ENCODE peak calls at places on chromosomes 7 and 10, in four cellular contexts. One of them, this sample, is unnamed.

GRCh38 chr7:98618786-98619185 is 1.7 kb downstream of the NPTX2 start:
- DNase-seq in IMR-90: no peak
- DNase-seq in PC-3: no peak
- DNase-seq in Peyer's patch: no peak
- DNase-seq in this sample: no peak

GRCh38 chr7:710161-710560 is 16.3 kb upstream of the DNAAF5 start:
- DNase-seq in IMR-90: no peak
- DNase-seq in PC-3: no peak
- DNase-seq in Peyer's patch: no peak
- DNase-seq in this sample: no peak

GRCh38 chr7:151897201-151897711 is 20.3 kb upstream of the PRKAG2 start:
- DNase-seq in Peyer's patch: no peak
- DNase-seq in IMR-90: no peak
- DNase-seq in PC-3: peak; percentile 16
- DNase-seq in this sample: peak; percentile 47

GRCh38 chr10:63766766-63767505 is 245.7 kb downstream of the REEP3 start:
- DNase-seq in IMR-90: peak; percentile 22
- DNase-seq in Peyer's patch: no peak
- DNase-seq in PC-3: no peak
- DNase-seq in this sample: no peak

GRCh38 chr7:138753611-138754010 is 44.2 kb upstream of the TMEM213 start:
- DNase-seq in IMR-90: no peak
- DNase-seq in Peyer's patch: no peak
- DNase-seq in PC-3: no peak
- DNase-seq in this sample: no peak

GRCh38 chr7:151375530-151376217 is 34.1 kb downstream of the NUB1 start:
- DNase-seq in Peyer's patch: no peak
- DNase-seq in PC-3: no peak
- DNase-seq in IMR-90: no peak
- DNase-seq in this sample: no peak

GRCh38 chr7:128260069-128260468 is 19.0 kb downstream of the LEP start:
- DNase-seq in PC-3: no peak
- DNase-seq in IMR-90: no peak
- DNase-seq in Peyer's patch: no peak
- DNase-seq in this sample: no peak

GRCh38 chr7:7231005-7231404 is 48.7 kb downstream of the C1GALT1 start:
- DNase-seq in Peyer's patch: no peak
- DNase-seq in PC-3: no peak
- DNase-seq in IMR-90: no peak
- DNase-seq in this sample: no peak

GRCh38 chr7:46145412-46145811 is 224.3 kb upstream of the IGFBP3 start:
- DNase-seq in Peyer's patch: no peak
- DNase-seq in IMR-90: peak; percentile 99
- DNase-seq in PC-3: peak; percentile 77
- DNase-seq in this sample: no peak

GRCh38 chr7:28749673-28750072 is 208.5 kb downstream of the TRIL start:
- DNase-seq in PC-3: no peak
- DNase-seq in Peyer's patch: no peak
- DNase-seq in IMR-90: peak; percentile 23
- DNase-seq in this sample: no peak

GRCh38 chr10:126500185-126500584 is 111.9 kb upstream of the ADAM12 start:
- DNase-seq in IMR-90: no peak
- DNase-seq in PC-3: no peak
- DNase-seq in Peyer's patch: no peak
- DNase-seq in this sample: no peak

GRCh38 chr7:106367018-106367420 is 82.2 kb upstream of the NAMPT start:
- DNase-seq in Peyer's patch: no peak
- DNase-seq in PC-3: peak; percentile 57
- DNase-seq in IMR-90: peak; percentile 22
- DNase-seq in this sample: no peak

GRCh38 chr10:28532223-28532508 is 752 bp upstream of the WAC start:
- DNase-seq in Peyer's patch: no peak
- DNase-seq in IMR-90: no peak
- DNase-seq in PC-3: peak; percentile 6
- DNase-seq in this sample: no peak

GRCh38 chr7:26480166-26480565 is 188.5 kb downstream of the SNX10 start:
- DNase-seq in PC-3: no peak
- DNase-seq in IMR-90: no peak
- DNase-seq in Peyer's patch: no peak
- DNase-seq in this sample: no peak

GRCh38 chr10:118818621-118819221 is 64.0 kb upstream of the CACUL1 start:
- DNase-seq in PC-3: no peak
- DNase-seq in Peyer's patch: no peak
- DNase-seq in IMR-90: no peak
- DNase-seq in this sample: no peak

GRCh38 chr7:2017914-2018785 is 214.6 kb downstream of the MAD1L1 start:
- DNase-seq in PC-3: no peak
- DNase-seq in Peyer's patch: no peak
- DNase-seq in IMR-90: no peak
- DNase-seq in this sample: peak; percentile 69

GRCh38 chr7:142855756-142856564 is 1.1 kb downstream of the EPHB6 start:
- DNase-seq in IMR-90: no peak
- DNase-seq in Peyer's patch: no peak
- DNase-seq in PC-3: no peak
- DNase-seq in this sample: peak; percentile 89

GRCh38 chr10:47087667-47088066 is 176.4 kb downstream of the PTPN20 start:
- DNase-seq in IMR-90: no peak
- DNase-seq in PC-3: no peak
- DNase-seq in Peyer's patch: no peak
- DNase-seq in this sample: no peak

GRCh38 chr7:136530831-136531230 is 337.6 kb upstream of the CHRM2 start:
- DNase-seq in Peyer's patch: no peak
- DNase-seq in PC-3: no peak
- DNase-seq in IMR-90: no peak
- DNase-seq in this sample: no peak

GRCh38 chr10:13614530-13615332 is 28.0 kb downstream of the PRPF18 start:
- DNase-seq in IMR-90: peak; percentile 78
- DNase-seq in PC-3: peak; percentile 39
- DNase-seq in Peyer's patch: no peak
- DNase-seq in this sample: no peak

GRCh38 chr10:101848894-101849351 is 5.3 kb upstream of the KCNIP2 start:
- DNase-seq in Peyer's patch: no peak
- DNase-seq in PC-3: no peak
- DNase-seq in IMR-90: no peak
- DNase-seq in this sample: no peak

GRCh38 chr7:91168766-91169518 is 95.3 kb upstream of the FZD1 start:
- DNase-seq in IMR-90: peak; percentile 68
- DNase-seq in PC-3: no peak
- DNase-seq in Peyer's patch: no peak
- DNase-seq in this sample: no peak

GRCh38 chr7:26645126-26645525 is 219.3 kb downstream of the SKAP2 start:
- DNase-seq in PC-3: no peak
- DNase-seq in IMR-90: no peak
- DNase-seq in Peyer's patch: no peak
- DNase-seq in this sample: no peak

DNA sequence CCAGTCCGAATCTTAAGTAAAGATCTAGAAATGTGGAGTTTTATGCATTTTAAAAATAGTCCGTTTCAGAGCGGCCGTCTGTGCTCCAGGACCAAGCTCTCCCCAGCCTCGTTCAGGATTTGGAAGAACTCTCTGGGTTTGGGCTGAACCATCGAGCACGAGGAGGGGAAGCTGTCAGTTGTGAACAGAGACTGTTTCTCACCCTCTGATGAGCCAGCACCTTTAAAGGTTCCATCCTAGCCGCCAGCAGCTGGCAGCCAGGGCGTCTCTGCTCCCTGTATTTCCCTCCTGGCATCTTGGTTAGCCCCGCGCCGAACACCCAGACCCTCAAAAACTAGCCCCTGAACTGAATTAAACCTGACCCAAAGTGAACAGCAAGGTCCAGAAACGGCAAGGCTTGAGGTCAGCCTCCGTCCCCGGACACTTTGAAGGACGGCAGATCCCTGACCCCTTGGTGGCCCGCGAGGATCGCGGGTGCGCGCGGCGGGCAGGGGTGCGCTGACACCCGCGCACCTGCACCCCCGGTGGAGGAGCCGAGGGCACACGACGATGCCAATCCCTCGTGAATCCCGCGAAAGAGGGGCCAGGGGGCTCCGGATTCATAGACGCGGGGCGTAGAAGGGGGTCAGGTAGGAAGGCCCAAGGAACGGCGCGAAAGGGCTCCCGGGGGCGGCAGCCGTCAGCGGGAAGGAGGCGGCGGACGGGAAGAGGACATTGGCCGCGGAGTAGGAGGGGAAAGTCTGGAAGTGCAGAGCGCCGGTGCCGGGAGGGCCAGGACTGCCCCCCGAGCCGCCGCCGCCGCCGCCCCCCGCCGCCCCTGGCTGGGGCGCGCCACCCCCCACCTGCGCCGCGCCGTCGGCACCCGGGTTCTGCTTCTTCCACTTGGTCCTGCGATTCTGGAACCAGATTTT is 2.8 kb downstream of the NKX1-2 start:
- DNase-seq in IMR-90: no peak
- DNase-seq in Peyer's patch: no peak
- DNase-seq in PC-3: no peak
- DNase-seq in this sample: no peak
- H3K4me3 ChIP-seq in IMR-90: no peak overlapping the region
- H3K4me3 ChIP-seq in Peyer's patch: peak overlapping the region; percentile 50
- H3K4me3 ChIP-seq in PC-3: no peak overlapping the region
- H3K4me3 ChIP-seq in this sample: peak overlapping the region; percentile 47

GRCh38 chr10:110358278-110358677 is 53.6 kb upstream of the SMNDC1 start:
- DNase-seq in Peyer's patch: no peak
- DNase-seq in PC-3: no peak
- DNase-seq in IMR-90: no peak
- DNase-seq in this sample: no peak

GRCh38 chr10:110357871-110358270 is 53.2 kb upstream of the SMNDC1 start:
- DNase-seq in IMR-90: no peak
- DNase-seq in Peyer's patch: no peak
- DNase-seq in PC-3: no peak
- DNase-seq in this sample: no peak

GRCh38 chr10:110357252-110357780 is 52.6 kb upstream of the SMNDC1 start:
- DNase-seq in IMR-90: peak; percentile 99
- DNase-seq in PC-3: peak; percentile 61
- DNase-seq in Peyer's patch: peak; percentile 59
- DNase-seq in this sample: no peak

GRCh38 chr10:110360857-110361474 is 56.2 kb upstream of the SMNDC1 start:
- DNase-seq in IMR-90: no peak
- DNase-seq in PC-3: peak; percentile 19
- DNase-seq in Peyer's patch: no peak
- DNase-seq in this sample: no peak

DNA sequence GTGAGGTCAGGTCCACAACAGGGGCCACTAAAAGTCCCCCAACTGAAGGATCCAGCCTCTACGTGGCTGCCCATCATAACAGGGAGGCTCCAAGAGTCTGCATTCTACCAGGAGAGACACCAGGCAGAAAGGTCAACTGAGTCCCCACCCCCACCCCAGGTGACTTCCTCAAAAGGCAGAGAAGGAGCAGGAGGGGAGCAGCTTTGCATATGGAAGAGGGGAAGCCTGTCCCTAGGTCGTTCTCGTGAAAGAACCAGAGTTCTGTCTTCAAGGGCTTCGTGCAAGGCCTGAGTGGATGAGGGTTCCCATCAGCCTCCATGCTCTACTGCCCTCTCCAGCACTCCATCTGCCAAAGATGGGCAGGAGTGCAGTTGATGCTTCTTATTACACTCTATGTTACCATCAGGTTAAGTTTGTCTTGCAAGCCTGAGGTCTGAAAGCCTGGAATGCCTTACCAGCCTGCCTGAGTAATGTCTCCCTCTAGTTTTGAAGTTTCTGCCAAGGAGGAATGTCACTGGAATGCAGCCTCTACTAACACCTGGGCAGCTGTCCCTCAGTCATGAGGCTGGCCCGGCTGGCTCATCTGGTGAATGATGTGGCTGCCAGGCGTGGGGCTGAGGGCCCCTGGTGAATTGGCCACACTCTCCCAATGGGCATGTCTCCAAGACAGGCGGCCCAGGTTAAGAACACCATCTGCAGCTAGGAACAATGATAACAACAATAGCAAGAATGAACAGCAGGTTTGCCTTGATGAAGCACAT is 54.3 kb upstream of the SMNDC1 start:
- DNase-seq in PC-3: peak; percentile 81
- DNase-seq in Peyer's patch: peak; percentile 46
- DNase-seq in IMR-90: no peak
- DNase-seq in this sample: no peak
- H3K27ac ChIP-seq in PC-3: peak overlapping the region; percentile 95
- H3K27ac ChIP-seq in Peyer's patch: no peak overlapping the region
- H3K27ac ChIP-seq in IMR-90: no peak overlapping the region
- H3K27ac ChIP-seq in this sample: no peak overlapping the region

GRCh38 chr10:132947843-132948242 is 5.5 kb upstream of the CFAP46 start:
- DNase-seq in PC-3: no peak
- DNase-seq in Peyer's patch: no peak
- DNase-seq in IMR-90: no peak
- DNase-seq in this sample: no peak

GRCh38 chr10:132946806-132947530 is 4.6 kb upstream of the CFAP46 start:
- DNase-seq in IMR-90: no peak
- DNase-seq in PC-3: no peak
- DNase-seq in Peyer's patch: no peak
- DNase-seq in this sample: no peak

GRCh38 chr10:132945894-132946255 is 3.5 kb upstream of the CFAP46 start:
- DNase-seq in PC-3: no peak
- DNase-seq in IMR-90: no peak
- DNase-seq in Peyer's patch: no peak
- DNase-seq in this sample: no peak

GRCh38 chr10:132945125-132945893 is 2.9 kb upstream of the CFAP46 start:
- DNase-seq in PC-3: no peak
- DNase-seq in IMR-90: no peak
- DNase-seq in Peyer's patch: no peak
- DNase-seq in this sample: no peak

GRCh38 chr10:132946311-132946710 is 3.9 kb upstream of the CFAP46 start:
- DNase-seq in IMR-90: no peak
- DNase-seq in Peyer's patch: no peak
- DNase-seq in PC-3: no peak
- DNase-seq in this sample: no peak
- H3K4me3 ChIP-seq in IMR-90: no peak overlapping the region
- H3K4me3 ChIP-seq in Peyer's patch: no peak overlapping the region
- H3K4me3 ChIP-seq in PC-3: no peak overlapping the region
- H3K4me3 ChIP-seq in this sample: no peak overlapping the region

DNA sequence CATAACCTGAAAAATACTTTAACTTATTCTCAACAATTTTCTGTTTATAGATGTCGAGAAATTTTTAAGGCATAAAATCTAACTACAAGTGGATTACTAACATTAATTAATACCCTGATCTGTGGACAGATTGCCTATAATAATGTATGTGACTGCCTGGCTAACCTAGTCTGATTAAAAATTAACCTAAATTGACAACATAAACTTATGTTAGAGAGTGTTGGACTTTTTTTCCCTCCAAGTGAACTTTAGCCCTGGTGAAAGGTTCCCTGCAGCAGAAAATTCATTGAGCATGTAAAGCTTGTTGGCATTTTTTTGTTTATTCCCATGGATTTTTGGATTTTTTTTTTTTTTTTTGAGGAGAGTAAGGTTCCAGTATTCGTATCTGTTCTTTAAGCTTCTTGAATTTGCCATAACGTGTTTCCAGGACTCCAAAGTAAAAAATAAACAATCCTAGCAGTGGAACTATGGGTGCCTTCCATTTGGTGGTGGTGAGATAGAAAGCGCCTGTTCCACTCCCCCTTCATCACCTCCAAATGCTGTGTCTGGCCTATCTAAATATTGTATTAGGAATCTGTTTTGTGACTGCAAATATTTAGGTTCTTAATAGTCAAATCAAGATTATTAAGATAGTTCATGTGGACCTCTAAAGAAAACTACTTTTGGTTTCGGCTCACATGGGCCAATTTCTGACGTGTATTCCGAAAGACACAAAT is 36.1 kb downstream of the NET1 start:
- DNase-seq in Peyer's patch: no peak
- DNase-seq in IMR-90: no peak
- DNase-seq in PC-3: no peak
- DNase-seq in this sample: no peak
- H3K27ac ChIP-seq in Peyer's patch: peak overlapping the region; percentile 65
- H3K27ac ChIP-seq in IMR-90: no peak overlapping the region
- H3K27ac ChIP-seq in PC-3: no peak overlapping the region
- H3K27ac ChIP-seq in this sample: peak overlapping the region; percentile 83